ENCODE peak calls at places on chromosomes 5 and 9, in ten cellular contexts. Q is neural progenitor cell, B is tibial nerve, N is body of pancreas, J is MM.1S, Y is HFF-Myc, U is A549, D is cardiac fibroblast, L is right lobe of liver, C is stomach. R is an unnamed sample.
A peak's percentile ranks its signal among the peaks of the same experiment; 100 is the strongest.

GRCh38 chr9:38337095-38337494 is 55.4 kb upstream of the ALDH1B1 start:
- DNase-seq in L (no peak), U (no peak), C (no peak), J (no peak), Y (no peak), D (no peak), B (no peak), N (no peak), Q (no peak), R (no peak)

GRCh38 chr9:88197781-88198345 is 59.6 kb upstream of the SPATA31C2 start:
- DNase-seq in U (peak; percentile 76), C (no peak), D (peak; percentile 71), J (no peak), Q (no peak), L (no peak), Y (peak; percentile 90), N (no peak), B (no peak), R (no peak)

GRCh38 chr5:139388198-139388821 is 1.4 kb downstream of the MZB1 start:
- DNase-seq in J (peak; percentile 85), C (peak; percentile 72), Q (no peak), B (no peak), U (peak; percentile 64), L (no peak), N (peak; percentile 55), Y (no peak), D (peak; percentile 61), R (peak; percentile 73)

GRCh38 chr5:102858221-102858620 is 103.1 kb downstream of the PAM start:
- DNase-seq in C (no peak), J (no peak), U (peak; percentile 24), D (no peak), B (no peak), N (no peak), Q (no peak), Y (no peak), L (no peak), R (no peak)

GRCh38 chr5:120539471-120539870 is 75.4 kb downstream of the PRR16 start:
- DNase-seq in N (no peak), D (no peak), Y (no peak), B (no peak), U (no peak), C (no peak), J (no peak), L (no peak), Q (no peak), R (no peak)

GRCh38 chr9:136093331-136093986 is 1.6 kb downstream of the NACC2 start:
- DNase-seq in N (no peak), Y (no peak), D (peak; percentile 33), L (no peak), Q (no peak), U (peak; percentile 51), C (peak; percentile 54), J (no peak), B (no peak), R (no peak)

GRCh38 chr9:112601646-112602045 is 115.0 kb downstream of the KIAA1958 start:
- DNase-seq in B (no peak), Y (no peak), D (peak; percentile 2), L (no peak), J (no peak), C (no peak), Q (no peak), N (no peak), U (peak; percentile 6), R (no peak)

GRCh38 chr5:114565871-114566270 is 204.0 kb downstream of the KCNN2 start:
- DNase-seq in B (no peak), U (no peak), L (no peak), D (no peak), C (no peak), Q (no peak), Y (no peak), J (no peak), N (no peak), R (no peak)

GRCh38 chr5:96690906-96691305 is 28.7 kb downstream of the CAST start:
- DNase-seq in L (no peak), J (no peak), N (no peak), Y (no peak), U (no peak), Q (no peak), D (no peak), B (no peak), C (no peak), R (no peak)

GRCh38 chr5:151691706-151692105 is 5.0 kb upstream of the SPARC start:
- DNase-seq in D (no peak), Y (no peak), J (no peak), B (no peak), U (no peak), C (no peak), N (no peak), Q (no peak), L (no peak), R (no peak)

GRCh38 chr5:89246252-89246651 is 363.3 kb upstream of the MEF2C start:
- DNase-seq in Q (no peak), Y (no peak), N (no peak), L (no peak), U (no peak), B (no peak), D (peak; percentile 3), C (no peak), J (no peak), R (no peak)

GRCh38 chr5:32446660-32447059 is 2.1 kb upstream of the ZFR start:
- DNase-seq in J (no peak), B (no peak), C (peak; percentile 43), Y (no peak), Q (no peak), N (no peak), D (no peak), L (no peak), U (no peak), R (peak; percentile 18)

GRCh38 chr5:148248894-148249293 is 10.6 kb downstream of the MARCOL start:
- DNase-seq in C (no peak), B (no peak), U (no peak), L (no peak), D (no peak), Q (no peak), N (no peak), J (no peak), Y (no peak), R (no peak)
- H3K4me3 ChIP-seq in C (no peak overlapping the region), B (no peak overlapping the region), U (no peak overlapping the region), L (no peak overlapping the region), D (no peak overlapping the region), Q (no peak overlapping the region), N (no peak overlapping the region), J (no peak overlapping the region), Y (no peak overlapping the region), R (no peak overlapping the region)

GRCh38 chr5:3313569-3313968 is 282.1 kb upstream of the IRX1 start:
- DNase-seq in Q (no peak), U (no peak), B (no peak), D (no peak), C (no peak), N (no peak), J (no peak), Y (no peak), L (no peak), R (no peak)

GRCh38 chr5:3311443-3311842 is 284.2 kb upstream of the IRX1 start:
- DNase-seq in L (no peak), N (peak; percentile 13), B (no peak), J (no peak), Q (no peak), U (no peak), Y (no peak), C (no peak), D (no peak), R (no peak)

GRCh38 chr5:3310551-3311340 is 284.9 kb upstream of the IRX1 start:
- DNase-seq in D (peak; percentile 40), Y (no peak), N (peak; percentile 74), Q (peak; percentile 35), B (no peak), C (no peak), U (no peak), J (no peak), L (no peak), R (no peak)

GRCh38 chr5:3309538-3309937 is 286.1 kb upstream of the IRX1 start:
- DNase-seq in U (no peak), B (no peak), J (no peak), N (no peak), D (no peak), Q (no peak), C (no peak), L (no peak), Y (no peak), R (no peak)

GRCh38 chr5:3312299-3312698 is 283.3 kb upstream of the IRX1 start:
- DNase-seq in Q (no peak), B (no peak), J (no peak), L (no peak), Y (no peak), U (no peak), D (no peak), N (no peak), C (no peak), R (no peak)
- TF ChIP-seq CTCF in Q (no peak), B (no peak), J (no peak), L (no peak), Y (no peak), U (no peak), D (no peak), N (no peak), C (no peak), R (no peak)

DNA sequence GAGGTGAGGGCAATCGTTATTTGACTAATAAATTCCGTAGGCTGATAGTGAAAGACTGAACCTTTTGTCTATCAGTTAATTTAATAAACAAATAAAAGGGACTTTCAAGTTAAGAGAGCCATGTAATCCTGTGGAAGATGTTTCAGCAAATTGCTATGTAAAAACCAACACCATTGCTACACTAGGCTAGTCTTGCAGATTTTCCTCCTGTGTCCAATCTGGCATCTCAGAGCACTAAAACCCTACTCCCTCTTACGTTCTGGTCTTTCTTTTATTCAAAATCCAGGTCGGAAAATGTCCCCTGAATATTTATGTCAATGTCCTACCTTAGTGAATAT is 478.8 kb upstream of the TNC start:
- DNase-seq in L (no peak), B (no peak), C (no peak), Q (no peak), Y (no peak), J (no peak), U (no peak), D (no peak), N (no peak), R (no peak)
- H3K4me3 ChIP-seq in L (no peak overlapping the region), B (no peak overlapping the region), C (no peak overlapping the region), Q (no peak overlapping the region), Y (peak overlapping the region; percentile 34), J (no peak overlapping the region), U (no peak overlapping the region), D (peak overlapping the region; percentile 56), N (no peak overlapping the region), R (no peak overlapping the region)

GRCh38 chr5:90844931-90845330 is 286.3 kb downstream of the ADGRV1 start:
- DNase-seq in D (no peak), J (no peak), L (no peak), C (peak; percentile 27), U (no peak), B (no peak), N (peak; percentile 7), Y (no peak), Q (no peak), R (no peak)

GRCh38 chr5:90855296-90855990 is 296.8 kb downstream of the ADGRV1 start:
- DNase-seq in L (no peak), U (no peak), N (no peak), C (no peak), B (no peak), J (no peak), Q (no peak), D (no peak), Y (no peak), R (no peak)

GRCh38 chr5:90853759-90854515 is 295.3 kb downstream of the ADGRV1 start:
- DNase-seq in D (no peak), U (no peak), N (no peak), B (no peak), Y (no peak), Q (no peak), J (no peak), L (no peak), C (no peak), R (no peak)

GRCh38 chr5:90849939-90850338 is 291.3 kb downstream of the ADGRV1 start:
- DNase-seq in Y (no peak), L (no peak), Q (no peak), J (no peak), U (no peak), C (no peak), D (no peak), B (no peak), N (no peak), R (no peak)
- TF ChIP-seq CTCF in Y (no peak), L (no peak), Q (no peak), J (no peak), U (no peak), C (no peak), D (no peak), B (no peak), N (no peak), R (no peak)

R was measured in GM06990.